ENCODE peak calls at places on chromosomes 16 and 17, in seven cellular contexts. S is mucosa of descending colon; E is activated CD8-positive, alpha-beta T cell treated with anti-CD3 and anti-CD28 coated beads for 36 hours; F is effector memory CD4-positive, alpha-beta T cell; A is EH; Z is astrocyte of the cerebellum; R is head of caudate nucleus. M is an unnamed sample.

GRCh38 chr16:88435437-88436355 is 17.4 kb upstream of the ZFPM1 start:
- DNase-seq in S (no peak), E (no peak), F (no peak), A (no peak), Z (no peak), R (no peak), M (no peak)

GRCh38 chr17:9204623-9205329 is 183.5 kb downstream of the NTN1 start:
- DNase-seq in S (no peak), E (no peak), F (no peak), A (no peak), Z (no peak), R (no peak), M (no peak)

GRCh38 chr17:76643553-76644148 is at the start of gene ST6GALNAC1:
- DNase-seq in S (peak), E (no peak), F (no peak), A (no peak), Z (no peak), R (no peak), M (no peak)

GRCh38 chr17:40326014-40326831 is 17.2 kb downstream of the RARA start:
- DNase-seq in S (peak), E (peak), F (peak), A (no peak), Z (no peak), R (no peak), M (peak)

GRCh38 chr17:63685578-63685977 is 14.3 kb downstream of the LIMD2 start:
- DNase-seq in S (no peak), E (no peak), F (no peak), A (no peak), Z (no peak), R (no peak), M (no peak)

GRCh38 chr17:8016632-8017424 is 14.4 kb downstream of the GUCY2D start:
- DNase-seq in S (no peak), E (peak), F (no peak), A (peak), Z (no peak), R (peak), M (no peak)

GRCh38 chr17:41717408-41718286 is 5.5 kb downstream of the GAST start:
- DNase-seq in S (no peak), E (peak), F (no peak), A (peak), Z (no peak), R (no peak), M (no peak)

GRCh38 chr16:30407794-30408534 is 558 bp downstream of the ZNF771 start:
- DNase-seq in S (no peak), E (no peak), F (no peak), A (peak), Z (no peak), R (no peak), M (no peak)

GRCh38 chr17:39929657-39930407 is 2.3 kb downstream of the LRRC3C start:
- DNase-seq in S (no peak), E (no peak), F (no peak), A (peak), Z (peak), R (no peak), M (no peak)

GRCh38 chr16:85729452-85729851 is 21.4 kb downstream of the C16orf74 start:
- DNase-seq in S (no peak), E (no peak), F (no peak), A (peak), Z (no peak), R (no peak), M (no peak)

GRCh38 chr17:28049071-28049470 is 6.6 kb downstream of the NLK start:
- DNase-seq in S (no peak), E (no peak), F (no peak), A (no peak), Z (no peak), R (no peak), M (no peak)

GRCh38 chr17:7307686-7308624 is 527 bp downstream of the EIF5A start:
- DNase-seq in S (peak), E (peak), F (peak), A (peak), Z (no peak), R (peak), M (no peak)

GRCh38 chr17:14303343-14304221 is 2.7 kb downstream of the HS3ST3B1 start:
- DNase-seq in S (no peak), E (peak), F (peak), A (no peak), Z (no peak), R (no peak), M (no peak)

GRCh38 chr16:22402191-22402590 is 27.8 kb upstream of the CDR2 start:
- DNase-seq in S (no peak), E (no peak), F (no peak), A (peak), Z (no peak), R (no peak), M (no peak)

GRCh38 chr16:69397821-69398521 is 12.2 kb upstream of the TERF2 start:
- DNase-seq in S (no peak), E (no peak), F (no peak), A (peak), Z (peak), R (no peak), M (no peak)

GRCh38 chr17:20156196-20157077 is 147.3 kb downstream of the SPECC1 start:
- DNase-seq in S (no peak), E (peak), F (no peak), A (peak), Z (no peak), R (peak), M (no peak)

GRCh38 chr16:66928702-66929388 is 3.5 kb upstream of the RRAD start:
- DNase-seq in S (no peak), E (peak), F (no peak), A (peak), Z (no peak), R (peak), M (no peak)

GRCh38 chr17:29112780-29113295 is 67.4 kb downstream of the MYO18A start:
- DNase-seq in S (no peak), E (no peak), F (no peak), A (no peak), Z (peak), R (no peak), M (no peak)

GRCh38 chr17:72438783-72439182 is 318.0 kb downstream of the SOX9 start:
- DNase-seq in S (no peak), E (no peak), F (no peak), A (no peak), Z (no peak), R (no peak), M (no peak)